ENCODE peak calls at places on chromosomes 5 and 9, in five cellular contexts. X is ovary, J is RWPE1, O is AG04450, A is H9. M is an unnamed sample.

GRCh38 chr5:56552612-56553268 is 262.6 kb upstream of the MAP3K1 start:
- DNase-seq in X (no peak), J (no peak), O (no peak), A (no peak), M (no peak)

GRCh38 chr9:128271112-128271511 is 4.7 kb downstream of the GOLGA2 start:
- DNase-seq in X (no peak), J (peak; percentile 92), O (no peak), A (no peak), M (peak; percentile 36)

GRCh38 chr5:138336952-138337684 is 948 bp upstream of the FAM53C start:
- DNase-seq in X (peak; percentile 77), J (peak; percentile 93), O (peak; percentile 42), A (no peak), M (no peak)

GRCh38 chr5:600551-601541 is 11.3 kb upstream of the CEP72 start:
- DNase-seq in X (no peak), J (no peak), O (no peak), A (no peak), M (peak; percentile 20)

GRCh38 chr5:79511945-79512493 is 1.9 kb downstream of the HOMER1 start:
- DNase-seq in X (no peak), J (no peak), O (no peak), A (no peak), M (no peak)

GRCh38 chr5:16975950-16976624 is 40.0 kb upstream of the MYO10 start:
- DNase-seq in X (no peak), J (no peak), O (no peak), A (no peak), M (no peak)

GRCh38 chr5:16712600-16712999 is 95.8 kb upstream of the RETREG1 start:
- DNase-seq in X (no peak), J (no peak), O (no peak), A (no peak), M (no peak)

GRCh38 chr5:119031905-119032304 is 39.0 kb upstream of the DMXL1 start:
- DNase-seq in X (no peak), J (no peak), O (no peak), A (peak; percentile 43), M (no peak)

GRCh38 chr5:89043676-89044075 is 160.7 kb upstream of the MEF2C start:
- DNase-seq in X (no peak), J (peak; percentile 13), O (peak; percentile 32), A (no peak), M (no peak)

GRCh38 chr9:136357326-136357725 is 6.2 kb downstream of the DNLZ start:
- DNase-seq in X (no peak), J (no peak), O (no peak), A (no peak), M (no peak)

GRCh38 chr5:5638193-5638592 is 215.7 kb downstream of the ICE1 start:
- DNase-seq in X (no peak), J (no peak), O (no peak), A (no peak), M (no peak)
- TF ChIP-seq CTCF in X (no peak), J (no peak), O (no peak), A (no peak), M (no peak)

GRCh38 chr9:73805853-73806458 is 654.3 kb downstream of the ANXA1 start:
- DNase-seq in X (no peak), J (no peak), O (no peak), A (no peak), M (no peak)
- H3K27ac ChIP-seq in X (no peak overlapping the region), J (no peak overlapping the region), O (no peak overlapping the region), A (no peak overlapping the region), M (no peak overlapping the region)

GRCh38 chr5:53367727-53368126 is 112.7 kb upstream of the FST start:
- DNase-seq in X (no peak), J (no peak), O (no peak), A (no peak), M (no peak)

GRCh38 chr5:53366245-53366644 is 114.2 kb upstream of the FST start:
- DNase-seq in X (no peak), J (peak; percentile 45), O (no peak), A (no peak), M (no peak)

GRCh38 chr5:53368516-53368915 is 111.9 kb upstream of the FST start:
- DNase-seq in X (no peak), J (no peak), O (peak; percentile 38), A (no peak), M (no peak)

GRCh38 chr5:53369681-53370080 is 110.7 kb upstream of the FST start:
- DNase-seq in X (no peak), J (no peak), O (no peak), A (no peak), M (no peak)

DNA sequence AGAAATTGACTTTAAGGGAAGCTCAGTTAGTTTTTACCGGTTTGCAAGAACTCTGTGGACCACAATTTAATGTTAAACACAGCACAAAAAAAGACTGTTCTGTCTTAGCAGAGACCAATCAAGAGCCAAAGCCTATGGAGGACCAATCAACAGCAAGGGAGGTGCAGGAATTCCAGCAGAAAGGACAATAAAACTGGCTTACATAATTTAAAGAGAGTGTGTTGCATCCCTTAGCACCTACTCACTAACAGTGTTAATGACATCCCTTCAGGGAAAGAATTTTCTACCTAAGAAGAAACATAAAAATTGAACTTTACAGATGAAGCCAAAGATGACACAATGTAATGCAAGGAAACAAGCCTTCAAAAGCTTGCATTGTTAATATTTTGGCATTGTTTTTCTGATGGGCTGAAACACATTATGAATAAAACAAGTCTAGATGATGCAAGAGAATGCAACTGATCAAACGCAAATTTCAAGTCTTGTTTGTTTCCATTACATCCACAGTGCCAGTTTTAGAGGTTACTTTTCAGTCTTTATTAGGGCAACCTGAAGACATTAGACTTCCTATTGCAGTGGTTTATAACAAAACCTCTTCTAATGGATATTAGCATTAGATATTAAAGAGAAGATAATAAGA is 111.3 kb upstream of the FST start:
- DNase-seq in X (no peak), J (no peak), O (no peak), A (no peak), M (no peak)
- TF ChIP-seq CTCF in X (no peak), J (no peak), O (no peak), A (no peak), M (no peak)

GRCh38 chr5:141513627-141514329 is 24.9 kb downstream of the PCDHGC5 start:
- DNase-seq in X (peak; percentile 84), J (peak; percentile 63), O (no peak), A (peak; percentile 85), M (peak; percentile 87)
- H3K27ac ChIP-seq in X (peak overlapping the region; percentile 82), J (peak overlapping the region; percentile 99), O (peak overlapping the region; percentile 93), A (no peak overlapping the region), M (peak overlapping the region; percentile 99)

GRCh38 chr9:124635285-124635684 is 128.1 kb upstream of the NR5A1 start:
- DNase-seq in X (no peak), J (no peak), O (no peak), A (no peak), M (peak; percentile 40)

GRCh38 chr9:124629600-124629999 is 122.4 kb upstream of the NR5A1 start:
- DNase-seq in X (no peak), J (peak; percentile 41), O (no peak), A (no peak), M (no peak)

GRCh38 chr9:124628741-124629140 is 121.5 kb upstream of the NR5A1 start:
- DNase-seq in X (no peak), J (no peak), O (no peak), A (no peak), M (no peak)

GRCh38 chr9:124632077-124632621 is 125.0 kb upstream of the NR5A1 start:
- DNase-seq in X (no peak), J (no peak), O (no peak), A (no peak), M (no peak)
- TF ChIP-seq CTCF in X (no peak), J (no peak), O (no peak), A (no peak), M (no peak)

DNA sequence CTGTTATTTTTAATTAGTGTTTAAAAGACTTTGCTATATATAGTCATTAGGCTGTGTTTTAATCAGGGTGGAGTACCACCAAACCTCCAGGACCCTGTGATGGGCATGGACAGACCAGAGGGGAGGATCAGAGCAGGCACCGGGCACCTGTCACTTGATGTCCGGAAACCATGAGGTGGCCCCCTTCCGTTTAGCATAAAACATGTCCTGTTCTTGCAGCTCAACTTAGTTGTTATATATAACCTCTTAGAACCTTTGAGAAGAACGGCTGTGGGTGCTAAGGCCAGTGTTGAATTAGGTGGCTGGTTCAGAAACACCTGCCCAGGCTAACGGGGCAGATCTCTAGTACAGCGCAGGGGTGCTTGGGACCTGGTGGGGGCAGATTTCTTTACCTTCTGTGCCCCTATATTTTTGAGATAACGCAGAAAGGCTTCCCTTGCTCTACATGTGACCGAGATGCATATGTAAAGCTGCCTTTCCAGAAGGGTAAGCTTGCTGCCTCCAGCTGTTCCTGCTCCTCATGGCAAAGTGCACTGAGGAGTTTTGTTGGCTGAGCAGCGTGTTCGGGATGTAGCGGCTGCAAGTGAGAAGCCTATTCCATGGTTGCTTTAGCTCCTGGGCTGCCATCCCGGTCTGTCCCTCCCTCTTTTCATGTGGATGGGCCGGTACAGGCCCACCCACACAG is 255.5 kb downstream of the FANCC start:
- DNase-seq in X (no peak), J (no peak), O (no peak), A (no peak), M (peak; percentile 29)
- H3K27ac ChIP-seq in X (no peak overlapping the region), J (peak overlapping the region; percentile 51), O (no peak overlapping the region), A (no peak overlapping the region), M (no peak overlapping the region)